ENCODE peak calls at places on chromosomes 7 and 10, in five cellular contexts. C is GM23248, X is left ventricle myocardium inferior, T is hepatocyte, Q is lower leg skin. K is an unnamed sample.

GRCh38 chr10:102657984-102658724 is 13.9 kb downstream of the TRIM8 start:
- DNase-seq in C (no peak), X (no peak), T (no peak), Q (no peak), K (no peak)

GRCh38 chr10:23053036-23053435 is 42.3 kb upstream of the MSRB2 start:
- DNase-seq in C (peak; percentile 17), X (no peak), T (peak; percentile 20), Q (no peak), K (peak; percentile 28)

GRCh38 chr7:20219446-20220292 is 2.5 kb upstream of the MACC1 start:
- DNase-seq in C (peak; percentile 71), X (peak; percentile 69), T (peak; percentile 85), Q (peak; percentile 86), K (peak; percentile 99)

GRCh38 chr10:124090630-124091209 is 2.7 kb downstream of the CHST15 start:
- DNase-seq in C (no peak), X (no peak), T (no peak), Q (no peak), K (no peak)

GRCh38 chr10:20901110-20901509 is 4.0 kb upstream of the NEBL start:
- DNase-seq in C (no peak), X (no peak), T (no peak), Q (no peak), K (no peak)

GRCh38 chr10:108690530-108690929 is 1232.8 kb downstream of the XPNPEP1 start:
- DNase-seq in C (no peak), X (no peak), T (no peak), Q (no peak), K (no peak)

GRCh38 chr7:112350596-112350995 is 99.7 kb upstream of the IFRD1 start:
- DNase-seq in C (no peak), X (no peak), T (no peak), Q (no peak), K (no peak)

GRCh38 chr7:2016021-2016631 is 216.6 kb downstream of the MAD1L1 start:
- DNase-seq in C (no peak), X (peak; percentile 7), T (no peak), Q (peak; percentile 69), K (no peak)

GRCh38 chr10:85175635-85176034 is 847.2 kb downstream of the CCSER2 start:
- DNase-seq in C (no peak), X (no peak), T (peak; percentile 25), Q (no peak), K (no peak)

GRCh38 chr7:1858435-1859265 is 188.6 kb downstream of the ELFN1 start:
- DNase-seq in C (no peak), X (no peak), T (no peak), Q (no peak), K (no peak)

GRCh38 chr7:79046061-79046460 is 407.4 kb downstream of the MAGI2 start:
- DNase-seq in C (peak; percentile 9), X (no peak), T (no peak), Q (no peak), K (peak; percentile 13)

GRCh38 chr7:123210986-123211385 is 11.2 kb upstream of the SLC13A1 start:
- DNase-seq in C (no peak), X (no peak), T (no peak), Q (no peak), K (no peak)

GRCh38 chr7:30752979-30753378 is 1.0 kb downstream of the INMT start:
- DNase-seq in C (peak; percentile 64), X (peak; percentile 86), T (no peak), Q (no peak), K (no peak)

GRCh38 chr7:30038182-30038980 is 10.2 kb downstream of the PLEKHA8 start:
- DNase-seq in C (peak; percentile 49), X (no peak), T (no peak), Q (no peak), K (no peak)

GRCh38 chr7:85104432-85105205 is 82.2 kb downstream of the SEMA3D start:
- DNase-seq in C (peak; percentile 65), X (no peak), T (no peak), Q (no peak), K (peak; percentile 28)

GRCh38 chr10:13707156-13707881 is 120.6 kb downstream of the PRPF18 start:
- DNase-seq in C (peak; percentile 80), X (peak; percentile 89), T (peak; percentile 77), Q (peak; percentile 93), K (peak; percentile 90)

GRCh38 chr10:69375307-69376151 is 41.2 kb downstream of the TACR2 start:
- DNase-seq in C (peak; percentile 47), X (no peak), T (no peak), Q (peak; percentile 91), K (no peak)

GRCh38 chr7:22549667-22550513 is 49.9 kb upstream of the STEAP1B start:
- DNase-seq in C (peak; percentile 59), X (no peak), T (peak; percentile 75), Q (no peak), K (peak; percentile 16)

GRCh38 chr10:44968101-44968886 is 8.7 kb downstream of the RASSF4 start:
- DNase-seq in C (peak; percentile 62), X (no peak), T (no peak), Q (peak; percentile 91), K (peak; percentile 74)

GRCh38 chr10:98956576-98957260 is 278.9 kb downstream of the HPSE2 start:
- DNase-seq in C (peak; percentile 23), X (no peak), T (no peak), Q (no peak), K (peak; percentile 86)

GRCh38 chr7:8908889-8909288 is 475.5 kb downstream of the NXPH1 start:
- DNase-seq in C (no peak), X (no peak), T (no peak), Q (no peak), K (no peak)

GRCh38 chr10:72261323-72262018 is 12.3 kb upstream of the DDIT4 start:
- DNase-seq in C (no peak), X (no peak), T (peak; percentile 73), Q (no peak), K (no peak)

GRCh38 chr7:93910076-93910994 is 4.0 kb downstream of the GNGT1 start:
- DNase-seq in C (peak; percentile 73), X (no peak), T (no peak), Q (no peak), K (peak; percentile 58)

GRCh38 chr10:8221481-8221880 is 167.0 kb downstream of the GATA3 start:
- DNase-seq in C (no peak), X (peak; percentile 28), T (no peak), Q (no peak), K (no peak)

GRCh38 chr10:110206988-110207804 is at the start of gene MXI1:
- DNase-seq in C (peak; percentile 92), X (peak; percentile 83), T (peak; percentile 84), Q (peak; percentile 94), K (peak; percentile 83)

GRCh38 chr10:77973276-77973675 is 46.7 kb upstream of the DLG5 start:
- DNase-seq in C (peak; percentile 14), X (no peak), T (no peak), Q (peak; percentile 39), K (no peak)

GRCh38 chr10:96133135-96133534 is 3.0 kb downstream of the ZNF518A start:
- DNase-seq in C (peak; percentile 34), X (no peak), T (no peak), Q (no peak), K (no peak)

GRCh38 chr10:132329565-132330485 is 2.2 kb upstream of the LRRC27 start:
- DNase-seq in C (peak; percentile 87), X (no peak), T (no peak), Q (no peak), K (peak; percentile 73)

GRCh38 chr7:22885824-22886255 is 63.2 kb upstream of the TOMM7 start:
- DNase-seq in C (no peak), X (no peak), T (no peak), Q (no peak), K (peak; percentile 9)

GRCh38 chr7:19061331-19061730 is 56.1 kb downstream of the TWIST1 start:
- DNase-seq in C (peak; percentile 44), X (no peak), T (no peak), Q (no peak), K (peak; percentile 1)

GRCh38 chr10:92434385-92434784 is 139.5 kb downstream of the IDE start:
- DNase-seq in C (no peak), X (no peak), T (no peak), Q (peak; percentile 48), K (no peak)

GRCh38 chr10:31645786-31646185 is 282.8 kb downstream of the ARHGAP12 start:
- DNase-seq in C (peak; percentile 34), X (no peak), T (no peak), Q (no peak), K (no peak)

GRCh38 chr10:79223001-79223345 is 124.3 kb upstream of the PPIF start:
- DNase-seq in C (no peak), X (no peak), T (no peak), Q (no peak), K (no peak)

GRCh38 chr10:112230325-112230988 is 46.9 kb upstream of the GPAM start:
- DNase-seq in C (peak; percentile 57), X (no peak), T (no peak), Q (no peak), K (no peak)
- H3K4me3 ChIP-seq in C (no peak overlapping the region), X (no peak overlapping the region), T (no peak overlapping the region), Q (no peak overlapping the region), K (no peak overlapping the region)

GRCh38 chr7:56538541-56539429 is 422.6 kb upstream of the NUPR2 start:
- DNase-seq in C (no peak), X (no peak), T (no peak), Q (no peak), K (no peak)
- H3K4me3 ChIP-seq in C (no peak overlapping the region), X (peak overlapping the region; percentile 43), T (no peak overlapping the region), Q (no peak overlapping the region), K (no peak overlapping the region)

DNA sequence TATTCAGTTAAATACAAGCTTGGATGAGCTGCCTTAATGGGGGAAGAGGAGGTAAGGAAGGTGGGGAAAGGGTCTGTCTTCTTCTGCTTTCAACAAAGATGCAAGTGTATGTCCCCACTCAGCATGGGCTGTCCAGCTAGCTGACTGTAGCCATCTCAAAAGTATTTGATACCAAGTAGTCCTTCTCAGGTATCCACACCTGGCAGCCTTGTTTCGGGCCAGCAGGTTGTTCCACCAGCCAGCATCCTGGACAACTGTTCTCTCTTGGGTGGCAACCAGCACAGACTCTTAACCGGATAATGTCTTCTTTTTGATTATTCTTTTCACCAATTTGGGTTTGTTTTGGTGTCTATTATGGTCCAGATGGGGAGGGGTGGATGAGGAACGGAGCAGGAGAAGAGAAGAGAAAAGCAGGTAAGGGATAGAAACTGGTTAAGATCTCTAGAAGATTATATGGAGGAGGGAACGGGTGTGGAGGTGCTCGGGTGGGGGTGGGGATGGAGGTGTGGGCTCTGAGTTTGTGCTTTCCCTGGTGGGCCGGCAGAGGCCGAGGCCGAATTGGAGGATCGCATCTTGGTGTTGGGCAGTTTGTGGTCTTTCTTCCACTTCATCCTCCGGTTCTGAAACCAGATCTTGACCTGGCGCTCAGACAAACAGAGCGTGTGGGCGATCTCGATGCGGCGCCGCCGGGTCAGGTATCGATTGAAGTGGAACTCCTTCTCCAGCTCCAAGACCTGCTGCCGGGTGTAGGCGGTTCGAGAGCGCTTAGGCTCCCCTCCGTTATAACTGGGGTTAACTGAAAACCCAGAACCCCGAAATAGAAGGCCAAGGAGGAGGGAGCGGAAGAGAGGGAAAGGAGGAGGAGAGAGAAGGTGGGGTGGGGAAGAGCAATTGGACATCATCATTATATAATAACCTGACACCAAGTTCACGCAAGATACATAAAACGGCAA is 1.5 kb downstream of the HOXA4 start:
- DNase-seq in C (no peak), X (no peak), T (no peak), Q (peak; percentile 84), K (no peak)
- H3K4me3 ChIP-seq in C (peak overlapping the region; percentile 78), X (peak overlapping the region; percentile 67), T (no peak overlapping the region), Q (no peak overlapping the region), K (no peak overlapping the region)

DNA sequence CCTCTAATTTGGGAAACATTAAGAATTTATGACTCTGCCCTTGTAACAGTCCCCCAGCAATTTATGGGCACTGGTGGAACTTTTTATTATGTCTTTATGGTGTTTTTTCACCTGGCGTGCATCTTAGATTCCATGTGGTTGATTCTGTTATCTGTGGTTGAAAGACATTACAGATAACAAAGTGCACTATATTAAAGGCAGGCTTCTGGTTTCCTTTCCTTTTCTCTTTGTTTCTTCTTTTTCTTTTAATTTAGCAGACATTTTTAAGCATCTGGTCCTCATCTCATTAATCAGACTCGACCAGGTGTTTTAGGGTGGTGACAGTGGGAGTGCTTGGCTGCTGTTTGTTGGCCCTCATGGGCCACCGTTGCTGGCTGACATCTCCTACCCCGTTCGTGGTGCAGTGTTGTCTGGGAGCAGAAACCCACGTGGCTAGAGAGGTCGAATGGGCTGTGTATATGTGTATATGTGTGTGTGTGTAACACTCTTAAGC is 77.4 kb downstream of the LRMDA start:
- DNase-seq in C (peak; percentile 39), X (no peak), T (peak; percentile 26), Q (no peak), K (peak; percentile 62)
- H3K4me3 ChIP-seq in C (peak overlapping the region; percentile 31), X (no peak overlapping the region), T (no peak overlapping the region), Q (no peak overlapping the region), K (no peak overlapping the region)

K was measured in mesenchymal stem cell.